ENCODE peak calls at places on chromosome 13, in four cellular contexts. J is foreskin fibroblast, M is neural progenitor cell, G is mesothelial cell of epicardium. U is an unnamed sample.

GRCh38 chr13:109835321-109835720 is 48.9 kb upstream of the IRS2 start:
- DNase-seq in M (no peak), G (no peak), J (no peak), U (no peak)

GRCh38 chr13:104473936-104474335 is 1407.7 kb upstream of the SLC10A2 start:
- DNase-seq in M (no peak), J (no peak), G (no peak), U (no peak)

GRCh38 chr13:44212633-44213387 is 160.8 kb upstream of the SERP2 start:
- DNase-seq in J (peak; percentile 51), G (no peak), M (no peak), U (no peak)

GRCh38 chr13:33615436-33615835 is 202.5 kb upstream of the RFC3 start:
- DNase-seq in M (no peak), G (no peak), J (no peak), U (no peak)

GRCh38 chr13:112449545-112449930 is 73.4 kb downstream of the SPACA7 start:
- DNase-seq in J (no peak), G (no peak), M (no peak), U (no peak)

GRCh38 chr13:84400711-84401110 is 518.4 kb upstream of the SLITRK1 start:
- DNase-seq in M (no peak), G (no peak), J (peak; percentile 81), U (no peak)

GRCh38 chr13:87042946-87043345 is 628.2 kb upstream of the SLITRK5 start:
- DNase-seq in M (no peak), J (no peak), G (no peak), U (no peak)

GRCh38 chr13:80251403-80251802 is 89.5 kb downstream of the SPRY2 start:
- DNase-seq in M (peak; percentile 1), J (peak; percentile 83), G (no peak), U (no peak)

GRCh38 chr13:46010148-46010547 is 42.4 kb downstream of the ZC3H13 start:
- DNase-seq in J (peak; percentile 34), M (peak; percentile 40), G (no peak), U (no peak)

GRCh38 chr13:39016789-39017188 is 21.1 kb downstream of the PROSER1 start:
- DNase-seq in J (peak; percentile 56), G (no peak), M (peak; percentile 68), U (peak; percentile 30)

GRCh38 chr13:110412132-110412912 is 105.2 kb downstream of the COL4A2 start:
- DNase-seq in G (no peak), M (peak; percentile 75), J (peak; percentile 99), U (peak; percentile 86)

GRCh38 chr13:21014666-21015170 is 46.7 kb downstream of the LATS2 start:
- DNase-seq in M (no peak), G (no peak), J (peak; percentile 90), U (no peak)

GRCh38 chr13:31073859-31074718 is 87.6 kb downstream of the HSPH1 start:
- DNase-seq in M (peak; percentile 20), J (peak; percentile 16), G (no peak), U (no peak)

GRCh38 chr13:110116072-110116487 is 190.9 kb downstream of the COL4A1 start:
- DNase-seq in G (no peak), J (peak; percentile 90), M (peak; percentile 86), U (peak; percentile 86)

GRCh38 chr13:41107104-41107571 is 25.5 kb downstream of the KBTBD6 start:
- DNase-seq in G (no peak), M (peak; percentile 23), J (no peak), U (peak; percentile 26)

GRCh38 chr13:111219306-111219705 is 101.1 kb upstream of the TEX29 start:
- DNase-seq in M (no peak), J (peak; percentile 81), G (no peak), U (no peak)

GRCh38 chr13:109509154-109509905 is 277.1 kb downstream of the IRS2 start:
- DNase-seq in M (no peak), G (no peak), J (peak; percentile 86), U (no peak)

GRCh38 chr13:95002126-95002525 is 289.8 kb upstream of the SOX21 start:
- DNase-seq in J (no peak), M (no peak), G (no peak), U (no peak)

DNA sequence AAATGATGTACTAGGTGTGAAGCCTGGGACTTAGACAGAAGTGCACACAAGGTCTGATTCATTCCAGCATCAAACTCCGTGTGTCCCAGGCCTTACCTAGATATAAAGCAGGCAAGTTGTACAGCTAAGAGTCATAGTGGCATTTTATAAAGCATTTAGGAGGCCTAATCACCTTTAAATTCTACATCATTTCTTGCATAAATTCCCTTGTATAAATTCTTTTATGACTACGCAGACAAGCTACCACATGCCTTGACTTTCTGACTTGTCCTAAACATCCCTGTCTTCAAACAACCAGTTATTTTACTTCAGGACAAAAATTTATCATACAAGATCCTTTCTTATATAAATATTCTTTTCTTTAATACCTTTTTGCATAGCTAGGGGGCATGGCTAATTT is 22.5 kb downstream of the TMEM255B start:
- DNase-seq in J (no peak), G (no peak), M (no peak), U (no peak)
- TF ChIP-seq CTCF in J (no peak), G (peak; percentile 38), M (no peak), U (no peak)

GRCh38 chr13:53004605-53005004 is 24.0 kb upstream of the OLFM4 start:
- DNase-seq in G (no peak), M (peak; percentile 16), J (no peak), U (no peak)
- TF ChIP-seq CTCF in G (no peak), M (peak; percentile 24), J (no peak), U (no peak)

GRCh38 chr13:100674848-100675659 is 459 bp upstream of the TMTC4 start:
- DNase-seq in M (peak; percentile 98), J (peak; percentile 100), G (peak; percentile 99), U (peak; percentile 100)
- TF ChIP-seq CTCF in M (peak; percentile 52), J (peak; percentile 23), G (no peak), U (peak; percentile 28)

DNA sequence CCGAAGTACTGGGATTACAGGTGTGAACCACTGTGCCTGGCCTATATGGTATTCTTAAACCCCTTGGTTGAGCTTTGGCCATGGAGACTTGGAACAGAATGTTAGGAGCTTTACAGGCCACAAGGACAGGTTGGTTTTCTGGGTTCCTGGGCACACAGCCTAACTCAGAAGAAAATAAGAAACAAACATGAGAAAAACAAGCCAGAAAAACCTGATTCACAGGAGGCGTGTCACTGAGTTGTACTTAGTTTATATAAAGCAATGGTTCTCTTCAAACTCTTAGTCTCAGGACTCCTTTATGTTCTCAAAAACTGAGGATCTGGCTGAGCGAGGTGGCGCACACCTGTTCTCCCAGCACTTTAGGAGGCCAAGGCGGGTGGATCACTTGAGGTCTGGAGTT is 125.1 kb upstream of the SPATA13 start:
- DNase-seq in J (no peak), M (no peak), G (no peak), U (no peak)
- TF ChIP-seq CTCF in J (no peak), M (no peak), G (no peak), U (no peak)